ENCODE peak calls at places on chromosomes 11 and 22, in seven cellular contexts. L is stimulated activated CD8-positive, alpha-beta memory T cell treated with anti-CD3 and anti-CD28 coated beads, Interleukin-4, amount 100 ng/mL, for 1 hour; H is activated CD4-positive, alpha-beta T cell treated with anti-CD3 and anti-CD28 coated beads, Interleukin-2, amount 10 ng/mL, durations not matched to agents 7 days and 5 days; S is LNCaP clone FGC; O is NCI-H226; I is mesenteric fat pad; A is left cardiac atrium. Y is an unnamed sample.

GRCh38 chr11:14232652-14233051 is 126.3 kb downstream of the RRAS2 start:
- DNase-seq in L (no peak), A (no peak), O (no peak), S (no peak), H (no peak), I (no peak), Y (no peak)

GRCh38 chr22:43227231-43227630 is 40.3 kb upstream of the TTLL12 start:
- DNase-seq in H (no peak), I (no peak), L (no peak), S (no peak), O (no peak), A (no peak), Y (no peak)

GRCh38 chr11:44066732-44067131 is 662 bp downstream of the ACCS start:
- DNase-seq in S (peak; percentile 33), O (no peak), I (no peak), A (no peak), L (no peak), H (no peak), Y (no peak)

GRCh38 chr22:20509344-20510047 is 2.1 kb downstream of the MED15 start:
- DNase-seq in H (peak; percentile 70), A (peak; percentile 84), S (no peak), O (peak; percentile 81), I (no peak), L (no peak), Y (peak; percentile 71)

GRCh38 chr11:73156114-73156513 is 14.0 kb upstream of the FCHSD2 start:
- DNase-seq in I (no peak), O (no peak), H (no peak), L (no peak), S (no peak), A (no peak), Y (no peak)

GRCh38 chr11:111285205-111286079 is 12.9 kb upstream of the POU2AF3 start:
- DNase-seq in S (no peak), O (no peak), I (no peak), L (no peak), A (no peak), H (no peak), Y (no peak)

GRCh38 chr11:6563121-6563619 is 40.2 kb downstream of the RRP8 start:
- DNase-seq in O (no peak), A (no peak), H (no peak), I (no peak), S (no peak), L (no peak), Y (no peak)

GRCh38 chr11:75579841-75580240 is 17.8 kb downstream of the SERPINH1 start:
- DNase-seq in H (no peak), I (no peak), S (no peak), O (no peak), A (no peak), L (no peak), Y (no peak)

GRCh38 chr22:49086181-49086580 is 741.5 kb downstream of the BRD1 start:
- DNase-seq in I (no peak), O (no peak), A (no peak), S (no peak), L (no peak), H (no peak), Y (no peak)

GRCh38 chr11:132099692-132100091 is 729.3 kb downstream of the NTM start:
- DNase-seq in A (no peak), H (no peak), I (no peak), S (no peak), L (no peak), O (no peak), Y (no peak)

GRCh38 chr11:824292-824880 is 3.3 kb upstream of the CRACR2B start:
- DNase-seq in O (no peak), H (no peak), I (no peak), A (no peak), L (no peak), S (no peak), Y (peak; percentile 83)

GRCh38 chr11:65355776-65356393 is 1.3 kb downstream of the TIGD3 start:
- DNase-seq in A (peak; percentile 60), I (peak; percentile 89), L (no peak), H (no peak), S (no peak), O (no peak), Y (peak; percentile 61)

GRCh38 chr22:27697888-27698287 is 103.7 kb downstream of the MN1 start:
- DNase-seq in A (no peak), L (no peak), I (no peak), H (no peak), S (no peak), O (no peak), Y (peak; percentile 52)

GRCh38 chr11:117859061-117859460 is 17.4 kb downstream of the FXYD6 start:
- DNase-seq in S (no peak), A (no peak), H (no peak), O (no peak), I (peak; percentile 53), L (no peak), Y (no peak)